ENCODE peak calls at places on chromosomes 1 and 21, in six cellular contexts. One of them, this sample, is unnamed.

GRCh38 chr1:1940123-1940425 is 21.0 kb upstream of the TMEM52 start:
- DNase-seq in vagina: no peak
- DNase-seq in mesothelial cell of epicardium: no peak
- DNase-seq in NCI-H774: no peak
- DNase-seq in NCI-H1092: no peak
- DNase-seq in stimulated activated CD4-positive, alpha-beta T cell treated with anti-CD3 and anti-CD28 coated beads, Interleukin-2, amount 100 ng/mL, for 48 hours: no peak
- DNase-seq in this sample: no peak

GRCh38 chr21:26405735-26406361 is 167.2 kb downstream of the CYYR1 start:
- DNase-seq in NCI-H774: no peak
- DNase-seq in mesothelial cell of epicardium: no peak
- DNase-seq in vagina: peak; percentile 70
- DNase-seq in stimulated activated CD4-positive, alpha-beta T cell treated with anti-CD3 and anti-CD28 coated beads, Interleukin-2, amount 100 ng/mL, for 48 hours: no peak
- DNase-seq in NCI-H1092: peak; percentile 16
- DNase-seq in this sample: peak; percentile 18

GRCh38 chr1:190376067-190376466 is 101.6 kb downstream of the BRINP3 start:
- DNase-seq in mesothelial cell of epicardium: no peak
- DNase-seq in stimulated activated CD4-positive, alpha-beta T cell treated with anti-CD3 and anti-CD28 coated beads, Interleukin-2, amount 100 ng/mL, for 48 hours: no peak
- DNase-seq in vagina: no peak
- DNase-seq in NCI-H1092: no peak
- DNase-seq in NCI-H774: no peak
- DNase-seq in this sample: no peak

GRCh38 chr1:12594966-12595838 is 22.8 kb downstream of the DHRS3 start:
- DNase-seq in vagina: no peak
- DNase-seq in stimulated activated CD4-positive, alpha-beta T cell treated with anti-CD3 and anti-CD28 coated beads, Interleukin-2, amount 100 ng/mL, for 48 hours: no peak
- DNase-seq in mesothelial cell of epicardium: peak; percentile 69
- DNase-seq in NCI-H1092: no peak
- DNase-seq in NCI-H774: no peak
- DNase-seq in this sample: no peak

GRCh38 chr1:17141441-17142197 is 22.4 kb upstream of the PADI2 start:
- DNase-seq in vagina: no peak
- DNase-seq in NCI-H774: no peak
- DNase-seq in NCI-H1092: no peak
- DNase-seq in stimulated activated CD4-positive, alpha-beta T cell treated with anti-CD3 and anti-CD28 coated beads, Interleukin-2, amount 100 ng/mL, for 48 hours: no peak
- DNase-seq in mesothelial cell of epicardium: no peak
- DNase-seq in this sample: no peak

GRCh38 chr1:917466-918091 is 6.1 kb upstream of the SAMD11 start:
- DNase-seq in NCI-H774: no peak
- DNase-seq in vagina: no peak
- DNase-seq in NCI-H1092: no peak
- DNase-seq in stimulated activated CD4-positive, alpha-beta T cell treated with anti-CD3 and anti-CD28 coated beads, Interleukin-2, amount 100 ng/mL, for 48 hours: no peak
- DNase-seq in mesothelial cell of epicardium: no peak
- DNase-seq in this sample: no peak

GRCh38 chr1:115710859-115711624 is 57.5 kb downstream of the CASQ2 start:
- DNase-seq in NCI-H774: no peak
- DNase-seq in mesothelial cell of epicardium: no peak
- DNase-seq in stimulated activated CD4-positive, alpha-beta T cell treated with anti-CD3 and anti-CD28 coated beads, Interleukin-2, amount 100 ng/mL, for 48 hours: no peak
- DNase-seq in NCI-H1092: no peak
- DNase-seq in vagina: no peak
- DNase-seq in this sample: no peak

GRCh38 chr1:166902279-166902678 is 26.2 kb upstream of the TADA1 start:
- DNase-seq in NCI-H1092: no peak
- DNase-seq in vagina: no peak
- DNase-seq in NCI-H774: no peak
- DNase-seq in stimulated activated CD4-positive, alpha-beta T cell treated with anti-CD3 and anti-CD28 coated beads, Interleukin-2, amount 100 ng/mL, for 48 hours: no peak
- DNase-seq in mesothelial cell of epicardium: no peak
- DNase-seq in this sample: peak; percentile 99

GRCh38 chr1:152160553-152160952 is 1.5 kb upstream of the RPTN start:
- DNase-seq in vagina: no peak
- DNase-seq in mesothelial cell of epicardium: no peak
- DNase-seq in NCI-H774: no peak
- DNase-seq in stimulated activated CD4-positive, alpha-beta T cell treated with anti-CD3 and anti-CD28 coated beads, Interleukin-2, amount 100 ng/mL, for 48 hours: no peak
- DNase-seq in NCI-H1092: no peak
- DNase-seq in this sample: peak; percentile 63

This sample was measured in Kasumi-1.